ENCODE peak calls at places on chromosome 1, in five cellular contexts. X is pancreas, E is HepG2, W is endothelial cell of umbilical vein, N is tibial nerve. T is an unnamed sample.

GRCh38 chr1:220684890-220685289 is 5.3 kb upstream of the C1orf115 start:
- DNase-seq in X (no peak), E (no peak), W (no peak), N (no peak), T (no peak)

GRCh38 chr1:206975313-206975712 is 5.1 kb upstream of the FCAMR start:
- DNase-seq in X (no peak), E (no peak), W (no peak), N (no peak), T (peak; percentile 95)

GRCh38 chr1:17018849-17019248 is 7.1 kb upstream of the ATP13A2 start:
- DNase-seq in X (no peak), E (no peak), W (no peak), N (no peak), T (no peak)

GRCh38 chr1:242723044-242723742 is 198.7 kb upstream of the PLD5 start:
- DNase-seq in X (no peak), E (no peak), W (no peak), N (no peak), T (no peak)

GRCh38 chr1:202113690-202114300 is 8.9 kb upstream of the GPR37L1 start:
- DNase-seq in X (no peak), E (peak; percentile 54), W (no peak), N (no peak), T (peak; percentile 46)

GRCh38 chr1:204703826-204704612 is 18.5 kb upstream of the LRRN2 start:
- DNase-seq in X (no peak), E (no peak), W (no peak), N (no peak), T (no peak)

GRCh38 chr1:47561523-47562007 is 123.7 kb downstream of the FOXD2 start:
- DNase-seq in X (no peak), E (no peak), W (no peak), N (no peak), T (no peak)

GRCh38 chr1:32538887-32539583 is at the start of gene ZBTB8A:
- DNase-seq in X (peak; percentile 46), E (peak; percentile 30), W (peak; percentile 79), N (peak; percentile 14), T (peak; percentile 62)

GRCh38 chr1:224087358-224087757 is 26.6 kb upstream of the FBXO28 start:
- DNase-seq in X (no peak), E (no peak), W (peak; percentile 36), N (no peak), T (no peak)

GRCh38 chr1:178011101-178011828 is 41.4 kb upstream of the SEC16B start:
- DNase-seq in X (no peak), E (peak; percentile 24), W (peak; percentile 83), N (no peak), T (no peak)

GRCh38 chr1:159915571-159916239 is 9.6 kb downstream of the TAGLN2 start:
- DNase-seq in X (no peak), E (no peak), W (peak; percentile 13), N (no peak), T (no peak)

GRCh38 chr1:162672678-162673259 is 40.5 kb downstream of the DDR2 start:
- DNase-seq in X (no peak), E (no peak), W (no peak), N (no peak), T (no peak)

GRCh38 chr1:193311226-193311948 is 125.0 kb upstream of the B3GALT2 start:
- DNase-seq in X (no peak), E (no peak), W (no peak), N (no peak), T (peak; percentile 19)

GRCh38 chr1:92080128-92080985 is at the start of gene BTBD8:
- DNase-seq in X (peak; percentile 81), E (peak; percentile 68), W (peak; percentile 78), N (peak; percentile 76), T (peak; percentile 83)

GRCh38 chr1:244815600-244816099 is 19.8 kb upstream of the COX20 start:
- DNase-seq in X (no peak), E (no peak), W (no peak), N (no peak), T (no peak)

GRCh38 chr1:47527653-47528272 is 89.9 kb downstream of the FOXD2 start:
- DNase-seq in X (no peak), E (peak; percentile 12), W (peak; percentile 28), N (no peak), T (peak; percentile 60)

GRCh38 chr1:92960395-92961130 is 699 bp downstream of the DIPK1A start:
- DNase-seq in X (peak; percentile 66), E (peak; percentile 81), W (peak; percentile 75), N (peak; percentile 66), T (peak; percentile 76)

GRCh38 chr1:91697322-91698260 is 188.4 kb downstream of the TGFBR3 start:
- DNase-seq in X (no peak), E (no peak), W (no peak), N (no peak), T (peak; percentile 26)

DNA sequence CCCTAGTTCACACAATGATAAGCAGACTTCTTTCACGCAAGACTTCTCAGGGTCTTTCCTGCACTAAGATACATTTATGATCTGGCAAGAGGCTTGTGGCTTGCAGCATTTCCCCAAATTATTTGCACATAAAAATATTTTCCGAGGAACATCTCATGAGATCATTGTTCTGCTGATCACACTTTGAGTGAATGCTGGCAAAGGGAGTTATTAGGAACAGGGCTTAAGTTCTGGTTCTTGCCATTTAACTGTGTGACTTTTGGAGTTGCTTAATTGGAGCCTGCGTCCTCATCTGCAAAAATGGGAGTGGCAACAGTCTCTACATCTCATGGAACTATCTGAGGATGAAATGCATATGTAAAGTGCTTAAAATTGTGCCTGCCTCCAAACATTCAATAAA is 50.2 kb downstream of the GADD45A start:
- DNase-seq in X (no peak), E (no peak), W (no peak), N (no peak), T (no peak)
- H3K27ac ChIP-seq in X (peak overlapping the region; percentile 66), E (no peak overlapping the region), W (peak overlapping the region; percentile 89), N (peak overlapping the region; percentile 81), T (no peak overlapping the region)

DNA sequence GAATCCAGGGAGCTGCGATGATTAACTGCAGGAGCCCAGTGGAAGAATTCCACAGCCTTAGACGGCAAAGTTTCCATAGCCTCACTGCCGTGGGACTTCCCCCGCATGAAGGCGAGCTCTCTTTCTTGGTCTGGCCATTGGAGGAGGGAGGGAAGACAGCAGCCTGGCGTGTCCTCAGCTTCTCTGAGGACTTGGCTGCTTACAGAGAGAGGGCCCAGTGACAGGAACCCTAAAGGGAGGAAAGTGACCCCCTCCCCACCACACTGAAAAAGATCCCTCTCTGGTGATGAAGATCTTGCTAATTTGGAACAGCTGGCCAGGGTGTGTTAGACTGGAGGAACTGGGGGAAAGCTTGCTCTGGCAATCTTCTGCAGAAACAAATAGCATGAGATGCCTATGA is 41.0 kb downstream of the ATP2B4 start:
- DNase-seq in X (no peak), E (no peak), W (no peak), N (no peak), T (no peak)
- H3K27ac ChIP-seq in X (no peak overlapping the region), E (no peak overlapping the region), W (no peak overlapping the region), N (peak overlapping the region; percentile 70), T (peak overlapping the region; percentile 75)

GRCh38 chr1:43954036-43954435 is 7.3 kb downstream of the IPO13 start:
- DNase-seq in X (no peak), E (no peak), W (no peak), N (no peak), T (no peak)

GRCh38 chr1:43952731-43953350 is 6.1 kb downstream of the IPO13 start:
- DNase-seq in X (no peak), E (no peak), W (no peak), N (no peak), T (no peak)

GRCh38 chr1:43949663-43950062 is 2.9 kb downstream of the IPO13 start:
- DNase-seq in X (no peak), E (no peak), W (no peak), N (no peak), T (no peak)

GRCh38 chr1:43953361-43953760 is 6.6 kb downstream of the IPO13 start:
- DNase-seq in X (no peak), E (no peak), W (no peak), N (no peak), T (no peak)

DNA sequence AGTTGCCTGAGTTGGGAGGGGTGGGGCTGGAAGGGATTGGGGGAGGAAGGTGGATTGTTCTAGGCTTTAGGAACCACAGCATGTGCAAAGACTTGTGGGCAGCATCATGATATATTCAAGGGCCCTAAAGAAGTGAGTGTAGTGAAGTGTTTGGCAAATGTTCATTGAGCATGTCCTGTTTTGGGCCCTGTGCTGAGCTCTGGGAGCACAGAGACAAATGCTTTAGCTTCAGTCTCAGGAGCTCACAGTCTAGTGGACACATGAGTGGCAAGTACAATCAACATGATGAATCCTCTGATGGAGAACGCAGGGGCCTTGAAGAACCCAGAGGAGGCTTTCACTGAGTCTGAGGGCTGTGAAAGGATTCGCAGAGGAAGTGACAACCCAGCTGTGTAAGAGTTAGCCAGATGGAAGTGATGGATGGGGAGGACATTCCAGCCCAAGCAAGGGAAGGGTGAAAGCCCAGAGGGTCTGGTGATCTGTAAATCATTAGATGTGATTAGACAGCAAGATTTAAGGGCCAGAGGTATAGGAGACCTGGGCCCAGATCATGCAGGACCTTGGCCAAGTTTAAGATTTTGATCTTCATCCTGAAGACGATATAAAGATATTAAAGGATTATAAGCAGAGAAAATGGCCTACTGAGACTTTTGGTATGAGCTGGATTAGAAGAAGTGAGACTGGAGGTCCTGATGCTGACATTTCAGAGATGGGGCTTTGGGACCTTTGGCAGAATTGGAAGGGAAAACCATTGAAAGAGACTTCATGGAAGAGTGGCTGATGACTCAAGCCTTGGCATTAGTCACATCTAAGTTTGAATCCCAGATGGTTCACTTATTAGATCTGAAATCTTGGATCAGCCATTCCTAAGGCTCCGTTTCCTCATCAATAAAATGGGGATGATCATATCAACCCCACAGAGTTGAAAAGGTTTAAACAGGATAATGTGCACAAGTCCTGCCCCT is 4.6 kb downstream of the IPO13 start:
- DNase-seq in X (no peak), E (no peak), W (no peak), N (no peak), T (no peak)
- H3K27ac ChIP-seq in X (no peak overlapping the region), E (no peak overlapping the region), W (no peak overlapping the region), N (no peak overlapping the region), T (no peak overlapping the region)

GRCh38 chr1:228070173-228070572 is 12.3 kb upstream of the ARF1 start:
- DNase-seq in X (no peak), E (no peak), W (no peak), N (no peak), T (no peak)
- H3K27ac ChIP-seq in X (no peak overlapping the region), E (no peak overlapping the region), W (no peak overlapping the region), N (no peak overlapping the region), T (no peak overlapping the region)

DNA sequence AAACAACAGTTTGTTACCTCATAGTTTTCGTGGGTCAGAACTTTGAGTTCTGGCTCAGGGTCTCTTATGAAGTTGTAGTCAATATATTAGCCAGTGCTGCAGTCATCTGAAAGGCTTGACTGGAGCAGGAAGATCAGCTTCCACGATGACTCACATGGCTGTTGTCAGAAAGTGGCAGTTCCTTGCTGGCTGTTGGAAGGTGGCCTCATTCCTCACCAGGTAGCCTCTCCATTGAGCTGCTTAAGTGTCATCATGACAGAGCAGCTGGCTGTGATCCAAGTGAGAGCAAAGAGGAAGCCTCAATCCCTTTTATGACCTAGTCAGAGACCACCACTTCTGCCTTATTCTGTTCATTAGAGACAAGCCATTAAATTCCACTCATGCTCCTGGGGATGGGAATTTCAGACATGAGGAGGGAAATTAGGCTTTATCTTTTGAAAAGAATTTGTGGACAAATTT is 5.6 kb downstream of the OSBPL9 start:
- DNase-seq in X (no peak), E (peak; percentile 66), W (peak; percentile 55), N (peak; percentile 61), T (no peak)
- H3K27ac ChIP-seq in X (no peak overlapping the region), E (no peak overlapping the region), W (no peak overlapping the region), N (peak overlapping the region; percentile 98), T (no peak overlapping the region)

T was measured in small intestine.